ENCODE peak calls at places on chromosomes 1 and 21, in five cellular contexts. H is GM12892, V is K562, E is GM12878, R is H1. B is an unnamed sample.

GRCh38 chr1:85862456-85862855 is 154.2 kb upstream of the ZNHIT6 start:
- DNase-seq in E (no peak), V (no peak), R (no peak), H (no peak), B (no peak)

GRCh38 chr1:43978551-43979260 is at the start of gene B4GALT2:
- DNase-seq in H (peak; percentile 87), V (peak; percentile 92), R (peak; percentile 75), E (no peak), B (peak; percentile 83)

GRCh38 chr1:246828818-246829217 is 102.9 kb downstream of the AHCTF1 start:
- DNase-seq in V (no peak), E (no peak), H (no peak), R (no peak), B (no peak)

GRCh38 chr1:166884040-166884642 is 8.1 kb upstream of the TADA1 start:
- DNase-seq in E (no peak), V (peak; percentile 55), H (peak; percentile 41), R (peak; percentile 91), B (peak; percentile 23)

GRCh38 chr1:197017558-197018146 is 40.3 kb downstream of the CFHR5 start:
- DNase-seq in V (peak; percentile 17), R (no peak), H (no peak), E (no peak), B (no peak)

GRCh38 chr1:208309771-208310170 is 65.6 kb upstream of the PLXNA2 start:
- DNase-seq in E (no peak), H (no peak), R (no peak), V (no peak), B (no peak)

GRCh38 chr1:57422271-57423134 is 1.4 kb downstream of the DAB1 start:
- DNase-seq in H (no peak), R (peak; percentile 70), V (no peak), E (no peak), B (no peak)

GRCh38 chr1:219784660-219785391 is 143.5 kb downstream of the SLC30A10 start:
- DNase-seq in R (no peak), H (no peak), V (no peak), E (no peak), B (no peak)

GRCh38 chr1:203631946-203632345 is 5.3 kb downstream of the ATP2B4 start:
- DNase-seq in R (no peak), E (no peak), H (no peak), V (no peak), B (no peak)

GRCh38 chr1:118945460-118945859 is 42.7 kb downstream of the TBX15 start:
- DNase-seq in R (no peak), E (no peak), V (no peak), H (no peak), B (no peak)

GRCh38 chr1:31871703-31872102 is 55.9 kb upstream of the SPOCD1 start:
- DNase-seq in V (no peak), R (no peak), E (no peak), H (no peak), B (no peak)

GRCh38 chr1:45205910-45206721 is at the start of gene ZSWIM5:
- DNase-seq in R (peak; percentile 83), V (peak; percentile 57), H (peak; percentile 59), E (no peak), B (peak; percentile 74)

GRCh38 chr1:7469255-7469938 is 301.7 kb upstream of the VAMP3 start:
- DNase-seq in E (no peak), H (no peak), V (no peak), R (no peak), B (no peak)

GRCh38 chr1:238186887-238187574 is 296.3 kb upstream of the ZP4 start:
- DNase-seq in R (no peak), V (no peak), E (peak; percentile 20), H (no peak), B (no peak)

GRCh38 chr1:84382127-84382526 is 16.2 kb upstream of the DNASE2B start:
- DNase-seq in R (no peak), H (no peak), V (no peak), E (no peak), B (no peak)

GRCh38 chr1:201656670-201657032 is 117.7 kb downstream of the NAV1 start:
- DNase-seq in H (no peak), R (no peak), V (no peak), E (no peak), B (no peak)

GRCh38 chr1:230382060-230382491 is 44.1 kb downstream of the PGBD5 start:
- DNase-seq in E (no peak), R (peak; percentile 59), H (no peak), V (no peak), B (no peak)

GRCh38 chr1:116228501-116228900 is 117.3 kb downstream of the MAB21L3 start:
- DNase-seq in V (no peak), E (no peak), R (no peak), H (no peak), B (no peak)

GRCh38 chr1:52665173-52666020 is 32.4 kb downstream of the SHISAL2A start:
- DNase-seq in H (no peak), E (no peak), V (no peak), R (no peak), B (no peak)

GRCh38 chr1:167501513-167502191 is 16.7 kb downstream of the CD247 start:
- DNase-seq in V (no peak), R (peak; percentile 42), H (no peak), E (no peak), B (no peak)

GRCh38 chr1:168180148-168180524 is 1.4 kb downstream of the TIPRL start:
- DNase-seq in E (no peak), H (no peak), R (no peak), V (no peak), B (no peak)

GRCh38 chr1:201436461-201436860 is 14.9 kb upstream of the TNNI1 start:
- DNase-seq in R (peak; percentile 63), E (no peak), H (no peak), V (peak; percentile 56), B (no peak)

GRCh38 chr1:208834346-208835081 is 590.3 kb upstream of the PLXNA2 start:
- DNase-seq in H (no peak), E (no peak), V (no peak), R (no peak), B (no peak)

GRCh38 chr1:99656701-99657100 is 10.8 kb downstream of the PALMD start:
- DNase-seq in V (no peak), R (no peak), E (no peak), H (no peak), B (no peak)

GRCh38 chr1:201346337-201346939 is 31.0 kb downstream of the TNNT2 start:
- DNase-seq in V (peak; percentile 58), R (peak; percentile 80), H (no peak), E (no peak), B (no peak)

GRCh38 chr1:46221749-46222148 is 18.6 kb downstream of the LURAP1 start:
- DNase-seq in V (no peak), R (peak; percentile 59), E (no peak), H (no peak), B (no peak)

GRCh38 chr1:83764209-83764608 is 234.7 kb downstream of the TTLL7 start:
- DNase-seq in H (no peak), V (no peak), R (no peak), E (no peak), B (no peak)

GRCh38 chr1:14913475-14914155 is 239.9 kb upstream of the TMEM51 start:
- DNase-seq in V (no peak), H (peak; percentile 52), R (no peak), E (peak; percentile 65), B (no peak)

GRCh38 chr1:245067257-245067656 is 87.5 kb upstream of the KIF26B start:
- DNase-seq in V (no peak), E (no peak), R (no peak), H (no peak), B (no peak)

GRCh38 chr21:41443562-41443961 is 17.5 kb downstream of the MX1 start:
- DNase-seq in E (no peak), R (no peak), H (no peak), V (no peak), B (no peak)

GRCh38 chr1:10663668-10664035 is 132.8 kb downstream of the CASZ1 start:
- DNase-seq in H (no peak), R (peak; percentile 81), V (no peak), E (no peak), B (no peak)

GRCh38 chr21:33401617-33401967 is 1.6 kb upstream of the IFNGR2 start:
- DNase-seq in E (no peak), V (no peak), H (no peak), R (no peak), B (no peak)

GRCh38 chr21:33403786-33404571 is 766 bp downstream of the IFNGR2 start:
- DNase-seq in H (peak; percentile 38), V (peak; percentile 65), E (no peak), R (peak; percentile 77), B (peak; percentile 28)

GRCh38 chr21:33406493-33406892 is 3.3 kb downstream of the IFNGR2 start:
- DNase-seq in H (no peak), R (no peak), E (no peak), V (no peak), B (no peak)

GRCh38 chr21:33402011-33402979 is 918 bp upstream of the IFNGR2 start:
- DNase-seq in E (no peak), R (peak; percentile 64), V (peak; percentile 55), H (peak; percentile 67), B (peak; percentile 56)

GRCh38 chr21:33403128-33403785 is at the start of gene IFNGR2:
- DNase-seq in E (no peak), V (peak; percentile 80), R (peak; percentile 54), H (peak; percentile 66), B (peak; percentile 72)
- TF ChIP-seq TAF1 in E (peak; percentile 64), V (peak; percentile 67), R (no peak), H (peak; percentile 31), B (peak; percentile 46)

GRCh38 chr1:67953301-67953700 is 97.1 kb downstream of the DIRAS3 start:
- DNase-seq in V (no peak), E (no peak), H (no peak), R (no peak), B (no peak)
- TF ChIP-seq POLR2A in V (no peak), E (no peak), H (no peak), R (no peak), B (no peak)

DNA sequence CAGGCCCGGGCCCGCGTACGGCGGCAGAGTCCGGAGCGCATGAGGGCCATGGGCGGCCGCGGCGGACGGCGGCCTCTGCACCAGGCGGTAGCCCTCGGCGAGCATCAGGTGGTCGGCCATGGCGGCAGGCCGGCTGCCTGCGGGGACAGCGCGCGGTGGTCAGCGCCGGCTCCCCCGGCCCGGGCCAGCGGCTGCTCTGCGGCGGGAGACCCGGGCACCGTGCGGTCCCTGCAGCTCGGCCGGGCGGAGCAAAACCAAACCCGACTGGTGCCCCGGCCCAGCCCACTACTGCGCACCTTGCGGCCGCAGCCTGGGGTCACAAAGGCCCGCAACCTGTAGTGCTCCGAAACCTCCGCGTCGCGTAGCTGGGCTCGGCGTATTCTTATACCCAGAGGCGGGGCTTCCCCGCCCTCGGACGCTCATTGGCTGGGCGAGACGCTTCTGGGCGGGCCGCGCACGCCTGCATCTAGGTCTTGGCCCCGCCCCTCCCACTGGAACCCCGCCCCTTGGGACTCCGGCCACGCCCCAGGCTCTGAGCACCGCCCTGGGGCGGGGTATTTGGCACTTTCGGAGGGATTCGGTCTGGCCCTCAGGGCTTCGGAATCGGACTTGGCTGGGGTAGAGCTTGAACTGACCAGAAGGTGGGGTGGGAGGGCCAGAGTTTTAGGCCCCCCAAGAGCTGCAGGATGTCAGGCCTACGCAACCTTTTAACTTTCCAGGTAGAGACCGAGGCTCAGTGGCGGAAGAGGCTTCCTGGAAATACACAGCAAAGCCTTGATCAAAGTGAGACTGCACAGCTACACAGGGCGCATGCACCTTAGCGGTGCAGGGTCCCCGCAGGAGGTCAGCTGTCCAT is at the start of gene CITED4:
- DNase-seq in E (peak; percentile 55), V (peak; percentile 99), H (peak; percentile 90), R (peak; percentile 97), B (peak; percentile 93)
- TF ChIP-seq TAF1 in E (no peak), V (no peak), H (no peak), R (peak; percentile 94), B (no peak)

DNA sequence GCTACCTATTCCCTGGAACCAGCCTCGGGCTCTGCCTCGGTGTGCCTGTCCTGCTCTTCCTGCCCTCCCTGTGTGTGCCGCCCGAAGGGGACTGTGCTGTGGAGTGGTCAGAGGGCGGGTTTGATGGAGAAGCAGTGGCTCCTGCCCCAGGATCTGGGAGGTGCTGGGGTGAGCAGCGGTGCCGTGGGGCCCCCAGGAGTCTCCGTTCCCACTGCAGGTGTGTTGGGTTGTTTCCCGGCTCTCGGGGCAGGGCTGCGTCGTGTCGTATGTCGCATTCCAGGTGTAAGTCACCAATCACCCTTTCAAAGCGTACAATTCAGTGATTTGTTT is 32.6 kb upstream of the TTC34 start:
- DNase-seq in R (no peak), E (no peak), V (no peak), H (no peak), B (no peak)
- TF ChIP-seq POLR2A in R (no peak), E (no peak), V (no peak), H (no peak), B (no peak)